ENCODE peak calls at places on chromosomes 6 and 20, in eight cellular contexts. A, V, Z, L, Q, T, X and E are unnamed samples. For H3K27me3, the result is how much of the 10 kb centered on the place peaks cover.

GRCh38 chr20:50172347-50173013 is 18.1 kb upstream of the CEBPB start:
- DNase-seq in T (peak), V (no peak), Q (peak), Z (no peak), A (peak), L (peak), X (peak), E (peak)

GRCh38 chr20:62241501-62241900 is 3.2 kb downstream of the OSBPL2 start:
- DNase-seq in L (peak), V (no peak), X (no peak), A (no peak), T (no peak), Q (no peak), Z (no peak), E (no peak)

GRCh38 chr20:49951160-49951559 is 15.0 kb downstream of the RNF114 start:
- DNase-seq in T (no peak), V (no peak), X (no peak), A (no peak), L (no peak), Z (no peak), Q (peak), E (no peak)

GRCh38 chr20:9514461-9515210 is at the start of gene LAMP5:
- DNase-seq in X (no peak), A (peak), Z (no peak), T (no peak), L (peak), Q (peak), V (no peak), E (no peak)

GRCh38 chr20:14449323-14449722 is 111.9 kb upstream of the FLRT3 start:
- DNase-seq in Z (no peak), A (no peak), V (no peak), L (no peak), T (no peak), Q (no peak), X (no peak), E (no peak)

GRCh38 chr6:67966830-67967229 is 668.3 kb upstream of the ADGRB3 start:
- DNase-seq in V (no peak), A (no peak), L (no peak), Q (no peak), X (no peak), Z (no peak), T (no peak), E (no peak)

GRCh38 chr6:56652994-56653393 is 10.3 kb upstream of the DST start:
- DNase-seq in X (no peak), A (no peak), T (no peak), L (no peak), Z (no peak), Q (peak), V (peak), E (no peak)

GRCh38 chr6:107989166-107990094 is 31.4 kb upstream of the SEC63 start:
- DNase-seq in L (peak), Q (no peak), Z (no peak), X (no peak), A (no peak), V (no peak), T (no peak), E (no peak)

GRCh38 chr20:43843096-43843964 is 71.3 kb upstream of the TOX2 start:
- DNase-seq in V (peak), Q (peak), T (peak), X (peak), Z (no peak), A (peak), L (no peak), E (no peak)

GRCh38 chr6:112007254-112007653 is 46.6 kb upstream of the CCN6 start:
- DNase-seq in L (no peak), V (no peak), A (no peak), Z (no peak), X (no peak), T (no peak), Q (no peak), E (no peak)

GRCh38 chr6:110116258-110116657 is 63.2 kb downstream of the WASF1 start:
- DNase-seq in L (peak), Q (no peak), X (no peak), T (no peak), Z (no peak), V (no peak), A (no peak), E (no peak)

GRCh38 chr20:51462566-51463276 is 79.8 kb downstream of the NFATC2 start:
- DNase-seq in V (no peak), Q (peak), A (peak), X (peak), L (peak), T (peak), Z (no peak), E (peak)

GRCh38 chr6:168137024-168137423 is 58.0 kb upstream of the FRMD1 start:
- DNase-seq in T (peak), Q (no peak), L (no peak), X (no peak), V (no peak), Z (no peak), A (no peak), E (no peak)

GRCh38 chr6:138973481-138974140 is 14.4 kb downstream of the REPS1 start:
- DNase-seq in Z (no peak), L (no peak), X (no peak), Q (peak), A (peak), V (no peak), T (no peak), E (no peak)

GRCh38 chr6:156777577-156777865 is 343 bp downstream of the ARID1B start:
- DNase-seq in Q (no peak), L (no peak), T (no peak), A (no peak), X (no peak), Z (no peak), V (no peak), E (no peak)

GRCh38 chr6:82818727-82819126 is 246.9 kb downstream of the UBE3D start:
- DNase-seq in T (no peak), A (peak), L (no peak), X (no peak), V (no peak), Z (no peak), Q (peak), E (no peak)

GRCh38 chr6:138815797-138816528 is 20.1 kb downstream of the ECT2L start:
- DNase-seq in Q (peak), L (no peak), T (no peak), Z (no peak), X (no peak), A (peak), V (no peak), E (no peak)

GRCh38 chr20:6959900-6960312 is 192.4 kb downstream of the BMP2 start:
- DNase-seq in A (no peak), T (no peak), L (no peak), Z (no peak), V (no peak), Q (no peak), X (no peak), E (no peak)

GRCh38 chr6:6915813-6916547 is 191.8 kb upstream of the RREB1 start:
- DNase-seq in X (no peak), L (peak), V (no peak), A (no peak), T (peak), Q (peak), Z (no peak), E (peak)

GRCh38 chr6:6916598-6916997 is 191.2 kb upstream of the RREB1 start:
- DNase-seq in A (no peak), T (no peak), X (no peak), V (no peak), Q (peak), L (no peak), Z (no peak), E (peak)

GRCh38 chr6:6913346-6913745 is 194.4 kb upstream of the RREB1 start:
- DNase-seq in L (no peak), Z (no peak), T (no peak), Q (no peak), X (no peak), V (no peak), A (no peak), E (no peak)

GRCh38 chr6:6912841-6913240 is 194.9 kb upstream of the RREB1 start:
- DNase-seq in Z (no peak), T (no peak), A (no peak), Q (no peak), L (no peak), V (no peak), X (no peak), E (no peak)

DNA sequence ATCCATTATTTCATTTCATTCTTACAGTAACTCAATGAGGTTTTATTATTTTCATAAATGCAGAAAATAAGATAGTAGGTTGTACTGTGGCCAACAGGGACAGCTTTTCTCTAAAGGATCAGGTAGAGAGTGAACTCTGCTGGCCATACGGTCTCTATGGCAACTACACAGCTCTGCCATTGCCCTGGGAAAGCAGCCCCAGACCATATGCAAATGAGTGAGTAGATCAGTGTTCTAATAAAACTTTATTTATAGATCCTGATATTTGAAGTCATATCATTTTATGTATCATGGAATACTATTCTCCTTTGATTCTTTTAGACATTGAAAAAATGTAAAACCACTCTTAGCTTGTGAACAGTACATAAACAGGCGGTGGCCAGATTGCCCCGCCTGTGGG is 192.5 kb upstream of the RREB1 start:
- DNase-seq in X (no peak), T (no peak), Z (no peak), A (no peak), L (no peak), V (no peak), Q (no peak), E (no peak)
- TF ChIP-seq CTCF in X (no peak), T (no peak), Z (no peak), A (no peak), L (no peak), V (no peak), Q (no peak), E (no peak)

DNA sequence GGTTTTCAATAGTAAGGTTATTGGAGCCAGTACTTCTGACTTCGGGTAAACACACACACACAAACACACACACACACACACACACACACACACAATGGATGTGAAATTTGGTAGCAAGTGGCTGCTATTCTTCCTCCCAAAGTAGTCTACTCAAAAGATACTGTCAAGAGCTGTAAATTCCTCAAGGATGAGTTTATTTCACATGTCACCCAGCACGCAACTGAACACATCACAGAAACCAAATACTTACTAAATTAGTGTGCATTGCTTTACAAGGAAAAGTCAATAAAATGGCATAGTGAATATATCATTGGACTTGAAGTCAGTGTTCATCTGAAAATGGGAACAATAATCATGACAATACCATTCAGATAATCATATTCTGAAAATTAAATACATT is 32.9 kb downstream of the MMUT start:
- DNase-seq in Z (no peak), Q (peak), L (no peak), T (no peak), A (peak), X (no peak), V (peak), E (no peak)
- H3K27me3 ChIP-seq in Z (under half), Q (under half), L (under half), T (under half), A (under half), X (under half), V (under half), E (under half)

DNA sequence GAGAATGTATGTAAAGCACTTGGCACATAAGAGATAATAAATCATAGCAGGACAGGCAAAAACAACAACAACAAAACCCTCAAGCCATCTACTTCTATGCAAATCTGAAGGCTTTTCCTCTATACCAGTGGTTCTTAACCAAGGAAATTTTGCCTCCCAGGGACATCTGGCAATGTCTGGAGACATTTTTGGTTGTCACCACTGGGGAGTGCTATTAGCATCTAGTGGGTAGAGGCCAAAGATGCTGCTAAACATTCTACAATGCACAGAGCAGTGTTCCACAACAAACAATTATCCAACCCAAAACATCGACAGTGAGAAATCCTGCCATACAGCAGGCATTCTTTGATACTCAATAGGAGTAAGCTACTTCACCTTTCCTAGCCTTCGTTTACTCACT is 28.2 kb downstream of the NDRG3 start:
- DNase-seq in Q (no peak), Z (no peak), V (no peak), A (no peak), L (no peak), X (no peak), T (no peak), E (no peak)
- TF ChIP-seq CTCF in Q (peak), Z (no peak), V (peak), A (peak), L (peak), X (peak), T (no peak), E (peak)

GRCh38 chr6:125741336-125741735 is 8.1 kb upstream of the HEY2 start:
- DNase-seq in T (no peak), Z (no peak), Q (no peak), V (no peak), X (no peak), L (no peak), A (no peak), E (no peak)

GRCh38 chr6:125738276-125738675 is 11.2 kb upstream of the HEY2 start:
- DNase-seq in L (no peak), Q (no peak), V (no peak), A (no peak), Z (no peak), X (no peak), T (no peak), E (no peak)

GRCh38 chr6:125742024-125742423 is 7.4 kb upstream of the HEY2 start:
- DNase-seq in A (no peak), X (no peak), T (no peak), Z (no peak), L (no peak), V (no peak), Q (no peak), E (no peak)

GRCh38 chr6:125742433-125743120 is 6.9 kb upstream of the HEY2 start:
- DNase-seq in Z (no peak), L (no peak), A (no peak), Q (no peak), V (no peak), T (no peak), X (no peak), E (no peak)

GRCh38 chr6:125739364-125739763 is 10.1 kb upstream of the HEY2 start:
- DNase-seq in Z (no peak), T (no peak), L (no peak), V (no peak), Q (no peak), X (no peak), A (no peak), E (no peak)
- H3K27me3 ChIP-seq in Z (under half), T (under half), L (under half), V (under half), Q (under half), X (under half), A (under half), E (under half)

DNA sequence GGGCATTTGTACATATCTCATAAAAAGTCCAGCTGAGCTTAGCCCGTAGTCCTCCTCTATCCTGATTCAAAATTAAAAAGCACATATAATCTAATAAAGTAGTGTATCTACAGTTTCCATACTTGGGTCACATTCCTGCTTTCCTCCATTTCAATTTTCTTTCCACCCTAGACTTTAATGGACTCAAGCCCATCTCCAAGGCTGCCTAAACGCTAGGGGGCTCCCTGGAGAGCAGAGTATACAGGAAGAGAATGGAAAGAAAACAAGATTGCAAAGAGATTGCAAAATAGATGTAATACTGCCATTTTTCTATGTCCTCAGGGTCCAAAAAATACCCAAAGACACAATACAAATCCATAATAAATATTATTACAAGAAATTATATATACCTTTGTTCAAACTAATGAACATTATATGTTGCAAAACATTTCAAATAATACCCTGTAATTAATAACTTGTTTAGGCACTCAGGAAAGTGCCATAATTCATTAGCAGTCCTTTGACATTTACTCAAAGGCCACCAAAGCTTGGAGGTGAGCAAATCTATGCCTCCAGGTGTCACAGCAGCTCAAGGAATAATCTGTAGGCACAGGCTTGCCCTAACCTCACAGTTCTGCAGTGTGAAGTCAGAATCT is 2.4 kb upstream of the MCM3 start:
- DNase-seq in X (peak), T (peak), Z (no peak), V (no peak), A (peak), Q (peak), L (peak), E (peak)
- TF ChIP-seq CTCF in X (peak), T (peak), Z (peak), V (peak), A (peak), Q (peak), L (peak), E (peak)

GRCh38 chr6:170292778-170293164 is 1.9 kb upstream of the DLL1 start:
- DNase-seq in Q (no peak), A (no peak), V (no peak), Z (no peak), L (no peak), T (peak), X (no peak), E (no peak)
- H3K27me3 ChIP-seq in Q (half or more), A (half or more), V (under half), Z (under half), L (under half), T (half or more), X (under half), E (half or more)

DNA sequence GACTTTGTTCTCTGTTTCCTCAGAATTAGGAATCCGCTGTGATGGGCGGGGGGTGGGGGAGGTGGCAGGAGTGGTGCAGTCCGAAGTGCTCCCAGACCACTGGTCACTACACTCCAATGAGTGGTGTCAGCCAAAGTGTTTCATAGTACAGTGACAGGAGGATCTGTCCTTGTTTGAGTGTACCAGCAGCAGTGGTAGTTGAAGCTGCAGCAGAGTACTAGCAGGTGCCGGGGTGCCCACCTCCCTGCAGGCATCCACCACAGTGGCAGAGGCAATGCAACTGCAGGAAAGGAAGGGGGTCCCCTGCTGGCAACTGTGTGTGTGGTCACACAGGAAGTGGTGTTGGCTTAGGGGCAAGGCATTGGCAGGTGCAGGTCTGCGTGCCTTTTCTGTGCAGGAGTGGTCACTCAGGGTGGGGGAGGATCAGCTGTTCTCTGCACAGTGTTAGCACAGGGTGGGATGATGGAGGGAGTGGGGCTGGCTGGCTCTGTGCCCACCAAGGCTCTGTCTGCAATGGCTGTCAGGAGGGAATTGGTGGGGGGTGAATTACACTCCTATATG is 9.7 kb downstream of the HLA-DOB start:
- DNase-seq in T (no peak), V (no peak), Z (no peak), L (no peak), Q (no peak), A (no peak), X (no peak), E (no peak)
- TF ChIP-seq CTCF in T (no peak), V (no peak), Z (no peak), L (no peak), Q (no peak), A (no peak), X (no peak), E (no peak)

GRCh38 chr20:36097331-36097730 is 57.2 kb upstream of the EPB41L1 start:
- DNase-seq in Q (peak), L (no peak), T (no peak), X (no peak), A (peak), V (peak), Z (no peak), E (no peak)

GRCh38 chr20:36101201-36101600 is 53.3 kb upstream of the EPB41L1 start:
- DNase-seq in A (no peak), X (peak), T (no peak), Q (no peak), V (no peak), L (peak), Z (no peak), E (no peak)

GRCh38 chr20:36097751-36098151 is 56.8 kb upstream of the EPB41L1 start:
- DNase-seq in A (no peak), V (no peak), Q (no peak), X (no peak), L (peak), T (no peak), Z (no peak), E (no peak)

GRCh38 chr20:36098364-36098763 is 56.2 kb upstream of the EPB41L1 start:
- DNase-seq in Z (no peak), L (peak), A (no peak), T (no peak), X (no peak), V (no peak), Q (peak), E (no peak)

GRCh38 chr20:36099106-36099505 is 55.4 kb upstream of the EPB41L1 start:
- DNase-seq in Q (no peak), L (no peak), A (no peak), Z (no peak), T (no peak), V (no peak), X (no peak), E (no peak)
- H3K27me3 ChIP-seq in Q (under half), L (under half), A (under half), Z (under half), T (under half), V (under half), X (under half), E (under half)